ENCODE peak calls at places on chromosomes 3 and 15, in seven cellular contexts. U is heart right ventricle, V is GM12878, X is transverse colon, Z is A673, E is right atrium auricular region, A is neural progenitor cell. B is an unnamed sample.
A peak's percentile ranks its signal among the peaks of the same experiment; 100 is the strongest.

GRCh38 chr3:107369791-107370190 is 7.4 kb upstream of the CCDC54 start:
- DNase-seq in U (no peak), V (no peak), X (no peak), Z (no peak), E (no peak), A (no peak), B (no peak)

GRCh38 chr3:41274944-41275668 is 75.8 kb downstream of the CTNNB1 start:
- DNase-seq in U (no peak), V (no peak), X (peak; percentile 12), Z (no peak), E (no peak), A (no peak), B (no peak)

GRCh38 chr3:8345396-8345795 is 156.2 kb upstream of the LMCD1 start:
- DNase-seq in U (no peak), V (no peak), X (no peak), Z (no peak), E (no peak), A (no peak), B (no peak)

GRCh38 chr15:59764775-59765174 is 75.7 kb upstream of the BNIP2 start:
- DNase-seq in U (no peak), V (no peak), X (no peak), Z (peak; percentile 14), E (no peak), A (peak; percentile 10), B (no peak)

GRCh38 chr3:11288021-11288491 is 15.9 kb downstream of the ATG7 start:
- DNase-seq in U (no peak), V (no peak), X (no peak), Z (peak; percentile 81), E (no peak), A (no peak), B (no peak)

GRCh38 chr3:60754617-60755016 is 496.6 kb downstream of the FHIT start:
- DNase-seq in U (no peak), V (no peak), X (no peak), Z (no peak), E (no peak), A (no peak), B (no peak)

GRCh38 chr15:75036269-75036668 is 12.9 kb downstream of the PPCDC start:
- DNase-seq in U (no peak), V (no peak), X (peak; percentile 68), Z (no peak), E (no peak), A (no peak), B (no peak)

GRCh38 chr3:44992555-44993470 is 16.8 kb downstream of the EXOSC7 start:
- DNase-seq in U (no peak), V (no peak), X (no peak), Z (peak; percentile 39), E (no peak), A (peak; percentile 64), B (no peak)

GRCh38 chr3:117010316-117010715 is 300.7 kb downstream of the TUSC7 start:
- DNase-seq in U (no peak), V (no peak), X (no peak), Z (peak; percentile 35), E (no peak), A (no peak), B (no peak)

GRCh38 chr15:85977586-85977985 is 102.1 kb upstream of the AGBL1 start:
- DNase-seq in U (no peak), V (no peak), X (no peak), Z (no peak), E (no peak), A (no peak), B (no peak)

GRCh38 chr15:59843609-59844008 is 154.5 kb upstream of the BNIP2 start:
- DNase-seq in U (no peak), V (no peak), X (no peak), Z (no peak), E (no peak), A (no peak), B (no peak)

GRCh38 chr15:25766421-25766820 is 96.7 kb downstream of the ATP10A start:
- DNase-seq in U (no peak), V (no peak), X (no peak), Z (no peak), E (peak; percentile 34), A (no peak), B (no peak)

GRCh38 chr3:46284981-46285683 is 42.9 kb downstream of the CCR3 start:
- DNase-seq in U (no peak), V (no peak), X (no peak), Z (no peak), E (no peak), A (no peak), B (no peak)

GRCh38 chr3:195411831-195412230 is 31.0 kb downstream of the ACAP2 start:
- DNase-seq in U (no peak), V (no peak), X (no peak), Z (no peak), E (no peak), A (no peak), B (no peak)

GRCh38 chr3:129688310-129688895 is 81.9 kb upstream of the PLXND1 start:
- DNase-seq in U (peak; percentile 59), V (no peak), X (peak; percentile 44), Z (peak; percentile 89), E (peak; percentile 88), A (peak; percentile 96), B (peak; percentile 61)

GRCh38 chr3:120450261-120450913 is 405 bp downstream of the FSTL1 start:
- DNase-seq in U (peak; percentile 44), V (no peak), X (peak; percentile 27), Z (peak; percentile 61), E (no peak), A (peak; percentile 60), B (peak; percentile 52)

GRCh38 chr3:129690406-129690805 is 83.9 kb upstream of the PLXND1 start:
- DNase-seq in U (peak; percentile 59), V (peak; percentile 48), X (no peak), Z (peak; percentile 91), E (no peak), A (peak; percentile 82), B (peak; percentile 24)

GRCh38 chr3:42711491-42712343 is 9.1 kb upstream of the HHATL start:
- DNase-seq in U (no peak), V (no peak), X (no peak), Z (peak; percentile 0), E (no peak), A (no peak), B (no peak)
- TF ChIP-seq CTCF in U (no peak), V (no peak), X (no peak), Z (no peak), E (peak; percentile 18), A (no peak), B (no peak)

GRCh38 chr3:142796823-142797222 is 73.0 kb downstream of the TRPC1 start:
- DNase-seq in U (no peak), V (no peak), X (no peak), Z (no peak), E (no peak), A (no peak), B (no peak)

GRCh38 chr3:142795332-142795731 is 71.5 kb downstream of the TRPC1 start:
- DNase-seq in U (no peak), V (no peak), X (no peak), Z (no peak), E (no peak), A (no peak), B (no peak)

DNA sequence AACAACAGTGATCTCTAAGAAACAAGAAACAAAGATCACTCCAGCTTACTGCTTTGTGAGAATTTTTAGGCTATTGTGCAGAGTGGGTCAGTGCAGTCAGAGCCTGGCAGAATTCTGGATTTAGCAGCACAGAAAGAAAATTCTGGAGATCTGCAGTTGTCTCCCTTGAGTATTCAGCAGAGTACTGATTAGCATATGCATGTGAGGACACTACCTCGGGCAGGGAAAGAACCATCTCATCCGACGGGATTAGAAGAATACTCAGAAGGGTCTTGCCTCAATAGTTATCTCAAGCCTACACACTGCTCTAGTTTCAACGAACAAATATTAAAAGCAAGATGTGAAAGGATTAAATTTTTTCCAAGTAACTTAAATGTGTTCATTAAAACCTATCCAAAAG is 70.7 kb downstream of the TRPC1 start:
- DNase-seq in U (no peak), V (no peak), X (no peak), Z (no peak), E (no peak), A (no peak), B (no peak)
- H3K27ac ChIP-seq in U (no peak overlapping the region), V (no peak overlapping the region), X (no peak overlapping the region), Z (no peak overlapping the region), E (no peak overlapping the region), A (no peak overlapping the region), B (no peak overlapping the region)

GRCh38 chr3:169562988-169563774 is 100.3 kb downstream of the MECOM start:
- DNase-seq in U (no peak), V (no peak), X (no peak), Z (peak; percentile 12), E (no peak), A (no peak), B (no peak)

GRCh38 chr3:169563775-169564059 is 99.8 kb downstream of the MECOM start:
- DNase-seq in U (no peak), V (no peak), X (no peak), Z (no peak), E (no peak), A (no peak), B (no peak)

DNA sequence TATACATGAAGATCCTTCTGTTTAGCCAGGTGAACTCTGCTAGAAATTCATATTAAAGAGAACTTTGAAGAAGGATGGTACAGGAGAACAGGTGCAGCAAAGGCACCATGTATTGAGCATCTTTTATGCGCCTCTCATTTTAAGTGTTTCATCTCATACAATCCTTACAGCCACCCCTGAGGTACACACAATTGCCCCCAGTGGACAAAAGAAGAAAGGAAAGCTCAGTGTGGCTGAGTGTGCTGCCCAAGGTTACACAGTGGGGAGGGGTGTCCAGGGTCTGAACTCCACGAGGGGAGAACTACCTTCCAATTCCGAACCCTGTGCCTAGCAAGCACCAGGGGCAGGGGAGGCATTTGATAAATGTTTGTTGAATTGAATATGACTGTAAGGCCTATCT is 98.6 kb downstream of the MECOM start:
- DNase-seq in U (no peak), V (no peak), X (no peak), Z (no peak), E (no peak), A (no peak), B (no peak)
- TF ChIP-seq CTCF in U (no peak), V (no peak), X (no peak), Z (peak; percentile 21), E (no peak), A (peak; percentile 33), B (no peak)

GRCh38 chr3:188706599-188706998 is 465.2 kb upstream of the TPRG1 start:
- DNase-seq in U (no peak), V (no peak), X (no peak), Z (no peak), E (no peak), A (no peak), B (no peak)

GRCh38 chr3:188712257-188712924 is 459.4 kb upstream of the TPRG1 start:
- DNase-seq in U (no peak), V (no peak), X (no peak), Z (no peak), E (no peak), A (no peak), B (no peak)

GRCh38 chr3:188707396-188708288 is 464.1 kb upstream of the TPRG1 start:
- DNase-seq in U (no peak), V (no peak), X (no peak), Z (no peak), E (no peak), A (no peak), B (no peak)

GRCh38 chr3:188706176-188706575 is 465.6 kb upstream of the TPRG1 start:
- DNase-seq in U (no peak), V (no peak), X (no peak), Z (no peak), E (no peak), A (no peak), B (no peak)

DNA sequence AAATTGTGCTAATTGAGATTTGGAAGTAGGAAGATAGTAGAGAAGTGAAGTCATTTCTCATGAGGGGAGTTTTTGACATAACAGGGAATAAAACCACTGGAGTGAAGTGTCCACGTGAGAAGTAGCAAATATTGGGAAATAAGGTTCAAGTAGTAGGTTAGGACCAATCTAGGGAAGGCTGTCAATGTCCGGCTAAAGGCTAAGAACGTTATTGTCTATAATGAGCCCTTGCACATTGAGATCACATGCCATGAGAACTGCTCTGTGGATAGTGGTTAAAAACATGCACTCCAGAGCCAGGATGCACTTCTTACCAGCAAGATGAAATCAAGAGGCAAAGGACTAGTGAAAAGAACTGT is 459.9 kb upstream of the TPRG1 start:
- DNase-seq in U (no peak), V (no peak), X (no peak), Z (no peak), E (no peak), A (no peak), B (no peak)
- H3K27ac ChIP-seq in U (no peak overlapping the region), V (no peak overlapping the region), X (peak overlapping the region; percentile 68), Z (no peak overlapping the region), E (peak overlapping the region; percentile 65), A (no peak overlapping the region), B (peak overlapping the region; percentile 3)